ENCODE peak calls at places on chromosome 13, in five cellular contexts. G is fibroblast of lung; D is adrenal gland; X is CD4-positive, alpha-beta T cell; Q is endothelial cell of umbilical vein. O is an unnamed sample.

GRCh38 chr13:30963794-30964193 is 31.3 kb downstream of the TEX26 start:
- DNase-seq in G (peak), Q (no peak), X (no peak), D (peak), O (no peak)

GRCh38 chr13:24502567-24503375 is 9.8 kb downstream of the PARP4 start:
- DNase-seq in Q (peak), G (peak), X (no peak), D (peak), O (no peak)

GRCh38 chr13:97953376-97953970 is at the start of gene IPO5:
- DNase-seq in G (peak), D (no peak), Q (no peak), X (no peak), O (no peak)

GRCh38 chr13:32731576-32731975 is 145.3 kb downstream of the PDS5B start:
- DNase-seq in X (no peak), Q (peak), G (peak), D (peak), O (no peak)

GRCh38 chr13:45838171-45838745 is 13.3 kb downstream of the SIAH3 start:
- DNase-seq in G (no peak), Q (no peak), D (no peak), X (no peak), O (no peak)

GRCh38 chr13:65472336-65472735 is 1757.8 kb downstream of the PCDH9 start:
- DNase-seq in X (no peak), G (no peak), D (no peak), Q (no peak), O (no peak)

GRCh38 chr13:30504081-30504480 is 38.3 kb upstream of the HMGB1 start:
- DNase-seq in X (no peak), G (peak), D (peak), Q (no peak), O (no peak)

GRCh38 chr13:100363351-100363750 is 225.2 kb downstream of the GGACT start:
- DNase-seq in Q (peak), D (no peak), X (no peak), G (peak), O (no peak)

GRCh38 chr13:58620171-58620570 is 988.6 kb downstream of the PCDH17 start:
- DNase-seq in G (no peak), X (no peak), Q (no peak), D (no peak), O (no peak)

GRCh38 chr13:26037302-26037701 is 14.5 kb downstream of the SHISA2 start:
- DNase-seq in Q (peak), D (peak), G (no peak), X (no peak), O (no peak)

GRCh38 chr13:30714629-30715028 is 20.7 kb upstream of the ALOX5AP start:
- DNase-seq in G (no peak), Q (no peak), D (peak), X (no peak), O (no peak)

GRCh38 chr13:67183151-67183550 is 47.0 kb downstream of the PCDH9 start:
- DNase-seq in G (no peak), X (no peak), Q (peak), D (no peak), O (no peak)

GRCh38 chr13:67184247-67184646 is 45.9 kb downstream of the PCDH9 start:
- DNase-seq in X (no peak), Q (no peak), D (no peak), G (no peak), O (no peak)

GRCh38 chr13:67192751-67193150 is 37.4 kb downstream of the PCDH9 start:
- DNase-seq in G (no peak), D (no peak), X (no peak), Q (no peak), O (no peak)

GRCh38 chr13:67186985-67187569 is 43.1 kb downstream of the PCDH9 start:
- DNase-seq in Q (no peak), D (no peak), X (no peak), G (no peak), O (no peak)
- TF ChIP-seq CTCF in Q (no peak), D (no peak), X (no peak), G (no peak), O (no peak)

GRCh38 chr13:83453300-83453699 is 429.0 kb downstream of the SLITRK1 start:
- DNase-seq in G (no peak), D (no peak), Q (no peak), X (no peak), O (no peak)

GRCh38 chr13:83452292-83452950 is 429.9 kb downstream of the SLITRK1 start:
- DNase-seq in G (no peak), X (no peak), D (no peak), Q (no peak), O (no peak)

GRCh38 chr13:83453723-83454122 is 428.6 kb downstream of the SLITRK1 start:
- DNase-seq in G (no peak), D (no peak), Q (no peak), X (no peak), O (no peak)

GRCh38 chr13:83449666-83450395 is 432.4 kb downstream of the SLITRK1 start:
- DNase-seq in G (peak), X (no peak), Q (no peak), D (no peak), O (no peak)

GRCh38 chr13:83450586-83450985 is 431.7 kb downstream of the SLITRK1 start:
- DNase-seq in D (no peak), X (no peak), Q (no peak), G (no peak), O (no peak)
- TF ChIP-seq CTCF in D (no peak), X (no peak), Q (no peak), G (no peak), O (no peak)

GRCh38 chr13:27869436-27870090 is 50.2 kb upstream of the PDX1 start:
- DNase-seq in D (no peak), G (no peak), Q (no peak), X (no peak), O (no peak)

DNA sequence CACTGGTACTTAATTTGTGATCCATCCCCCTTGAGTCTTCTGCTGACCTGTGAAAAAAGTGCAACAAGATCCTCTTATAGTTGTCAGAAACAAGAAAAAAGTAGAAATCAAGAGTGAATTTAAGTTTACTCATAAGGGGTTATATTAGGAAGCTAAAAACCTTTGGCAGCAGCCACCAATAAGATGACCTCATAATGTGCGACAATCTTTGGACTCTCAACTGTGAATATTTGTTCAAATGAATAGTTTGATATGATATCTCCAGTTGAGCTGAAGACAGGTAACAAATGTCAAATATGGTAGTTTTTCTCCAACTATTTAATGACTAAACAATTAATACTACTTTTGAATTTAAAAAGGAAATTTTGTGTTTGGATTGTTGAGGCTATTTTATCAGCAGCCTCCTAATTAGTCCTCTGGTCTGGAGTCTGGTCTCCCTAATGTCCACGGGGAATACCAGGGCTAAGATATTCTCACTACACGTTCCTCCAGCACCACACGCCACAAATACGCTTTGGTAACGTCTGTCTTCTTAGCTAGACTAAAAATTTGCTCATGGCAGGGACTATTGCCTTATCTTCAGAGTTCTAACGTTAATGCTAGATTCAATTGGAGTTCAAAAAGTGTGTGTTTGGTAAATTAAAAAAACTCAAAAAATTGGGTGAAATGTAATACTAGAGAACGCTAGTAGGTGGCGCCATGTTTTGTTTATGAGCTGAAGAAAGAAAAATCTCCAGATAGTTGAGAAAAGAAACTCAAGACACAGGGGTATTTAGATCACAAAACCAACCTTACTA is 51.0 kb upstream of the PDX1 start:
- DNase-seq in G (peak), Q (peak), X (no peak), D (no peak), O (no peak)
- TF ChIP-seq CTCF in G (peak), Q (peak), X (peak), D (peak), O (no peak)

GRCh38 chr13:51394724-51395123 is 55.2 kb downstream of the SERPINE3 start:
- DNase-seq in D (no peak), Q (no peak), X (no peak), G (no peak), O (no peak)
- TF ChIP-seq CTCF in D (no peak), Q (no peak), X (no peak), G (no peak), O (no peak)

DNA sequence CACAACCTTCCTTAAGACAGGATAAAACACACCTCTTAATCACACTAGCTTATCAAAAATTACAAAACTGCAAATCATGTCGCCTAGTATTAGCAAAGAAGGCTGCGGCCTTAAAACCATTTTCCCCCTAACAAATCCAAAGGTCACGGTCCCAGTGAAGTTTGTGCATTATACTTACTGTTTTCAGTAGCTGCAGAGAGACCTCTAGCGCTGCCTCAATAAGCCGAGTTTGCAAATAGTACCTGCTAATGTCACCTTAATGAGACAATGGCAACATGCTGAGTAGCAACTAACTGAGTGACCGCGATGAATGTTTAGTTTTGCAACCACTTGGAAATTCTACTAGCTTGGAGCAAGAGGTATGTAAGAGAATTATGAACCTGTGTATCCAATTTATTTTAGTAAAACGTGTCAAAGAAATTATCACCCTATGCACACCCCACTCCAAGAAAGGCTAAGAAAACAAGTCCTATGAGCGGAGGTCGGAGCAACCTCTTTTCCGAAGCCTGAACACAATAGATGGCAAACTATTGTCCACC is 1.2 kb downstream of the KPNA3 start:
- DNase-seq in D (peak), Q (peak), G (peak), X (no peak), O (no peak)
- TF ChIP-seq CTCF in D (no peak), Q (no peak), G (no peak), X (no peak), O (no peak)

GRCh38 chr13:102726430-102726829 is 31.6 kb upstream of the METTL21C start:
- DNase-seq in X (no peak), Q (no peak), G (no peak), D (no peak), O (no peak)
- TF ChIP-seq CTCF in X (no peak), Q (no peak), G (no peak), D (no peak), O (no peak)

DNA sequence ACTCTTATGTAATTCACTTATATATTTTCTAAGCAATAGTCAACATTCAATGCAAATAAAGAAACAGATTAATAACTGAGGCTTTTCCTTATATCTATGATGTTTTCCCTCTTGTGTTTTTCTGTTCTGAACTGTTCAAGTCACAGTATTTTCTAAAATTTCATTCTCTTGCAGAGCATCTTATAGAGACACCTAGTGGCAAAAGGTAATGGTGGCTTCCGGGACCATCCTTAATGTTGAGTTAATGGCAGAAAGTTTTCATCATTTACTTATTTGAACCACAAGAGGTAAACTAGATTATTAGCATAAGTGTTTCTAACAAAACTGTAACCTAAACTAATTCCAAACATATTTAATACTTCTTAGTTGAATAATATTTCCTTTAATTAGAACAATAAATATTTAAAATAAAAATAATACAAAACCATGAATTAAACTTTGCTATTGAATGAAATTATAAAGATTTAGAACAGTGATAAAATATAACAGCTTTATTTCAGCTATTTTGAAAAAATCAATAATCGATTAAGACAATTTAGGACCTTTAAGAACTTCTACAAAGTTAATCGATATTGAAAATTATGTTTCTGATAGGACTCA is 1.7 kb upstream of the SLITRK5 start:
- DNase-seq in G (peak), Q (peak), D (no peak), X (no peak), O (no peak)
- TF ChIP-seq CTCF in G (peak), Q (peak), D (peak), X (no peak), O (no peak)